ENCODE peak calls at places on chromosomes 5 and 9, in eight cellular contexts. One of them, this sample, is unnamed.

GRCh38 chr9:87874320-87874655 is 8.4 kb upstream of the SPATA31E1 start:
- DNase-seq in naive B cell: no peak
- DNase-seq in Panc1: no peak
- DNase-seq in activated CD8-positive, alpha-beta memory T cell treated with anti-CD3 and anti-CD28 coated beads for 48 hours: no peak
- DNase-seq in upper lobe of right lung: no peak
- DNase-seq in NCI-H2029 treated with DMSO at 0.1 percent for 48 hours: no peak
- DNase-seq in GM04503: no peak
- DNase-seq in NT2/D1: no peak
- DNase-seq in this sample: peak

GRCh38 chr5:116231288-116231687 is 146.5 kb downstream of the COMMD10 start:
- DNase-seq in NT2/D1: no peak
- DNase-seq in naive B cell: no peak
- DNase-seq in activated CD8-positive, alpha-beta memory T cell treated with anti-CD3 and anti-CD28 coated beads for 48 hours: no peak
- DNase-seq in Panc1: no peak
- DNase-seq in upper lobe of right lung: no peak
- DNase-seq in GM04503: no peak
- DNase-seq in NCI-H2029 treated with DMSO at 0.1 percent for 48 hours: no peak
- DNase-seq in this sample: no peak

GRCh38 chr9:16469184-16469583 is 401.3 kb downstream of the BNC2 start:
- DNase-seq in upper lobe of right lung: no peak
- DNase-seq in Panc1: no peak
- DNase-seq in activated CD8-positive, alpha-beta memory T cell treated with anti-CD3 and anti-CD28 coated beads for 48 hours: no peak
- DNase-seq in naive B cell: no peak
- DNase-seq in NCI-H2029 treated with DMSO at 0.1 percent for 48 hours: no peak
- DNase-seq in GM04503: no peak
- DNase-seq in NT2/D1: no peak
- DNase-seq in this sample: no peak

GRCh38 chr5:151222769-151223446 is 984 bp downstream of the CCDC69 start:
- DNase-seq in upper lobe of right lung: peak
- DNase-seq in NCI-H2029 treated with DMSO at 0.1 percent for 48 hours: no peak
- DNase-seq in Panc1: no peak
- DNase-seq in activated CD8-positive, alpha-beta memory T cell treated with anti-CD3 and anti-CD28 coated beads for 48 hours: no peak
- DNase-seq in naive B cell: no peak
- DNase-seq in NT2/D1: no peak
- DNase-seq in GM04503: no peak
- DNase-seq in this sample: peak

GRCh38 chr9:13296972-13297371 is 17.5 kb upstream of the MPDZ start:
- DNase-seq in naive B cell: no peak
- DNase-seq in upper lobe of right lung: no peak
- DNase-seq in activated CD8-positive, alpha-beta memory T cell treated with anti-CD3 and anti-CD28 coated beads for 48 hours: no peak
- DNase-seq in NCI-H2029 treated with DMSO at 0.1 percent for 48 hours: no peak
- DNase-seq in Panc1: no peak
- DNase-seq in NT2/D1: no peak
- DNase-seq in GM04503: no peak
- DNase-seq in this sample: no peak

GRCh38 chr9:82367016-82367415 is 378.4 kb downstream of the SPATA31D1 start:
- DNase-seq in NT2/D1: no peak
- DNase-seq in Panc1: no peak
- DNase-seq in NCI-H2029 treated with DMSO at 0.1 percent for 48 hours: no peak
- DNase-seq in activated CD8-positive, alpha-beta memory T cell treated with anti-CD3 and anti-CD28 coated beads for 48 hours: no peak
- DNase-seq in naive B cell: no peak
- DNase-seq in GM04503: no peak
- DNase-seq in upper lobe of right lung: no peak
- DNase-seq in this sample: no peak

GRCh38 chr5:79954620-79955019 is 36.4 kb downstream of the MTX3 start:
- DNase-seq in upper lobe of right lung: no peak
- DNase-seq in activated CD8-positive, alpha-beta memory T cell treated with anti-CD3 and anti-CD28 coated beads for 48 hours: no peak
- DNase-seq in naive B cell: no peak
- DNase-seq in NT2/D1: no peak
- DNase-seq in Panc1: no peak
- DNase-seq in GM04503: no peak
- DNase-seq in NCI-H2029 treated with DMSO at 0.1 percent for 48 hours: no peak
- DNase-seq in this sample: no peak

GRCh38 chr5:9667906-9668305 is 37.8 kb upstream of the TAS2R1 start:
- DNase-seq in upper lobe of right lung: no peak
- DNase-seq in NT2/D1: no peak
- DNase-seq in activated CD8-positive, alpha-beta memory T cell treated with anti-CD3 and anti-CD28 coated beads for 48 hours: no peak
- DNase-seq in GM04503: no peak
- DNase-seq in Panc1: no peak
- DNase-seq in NCI-H2029 treated with DMSO at 0.1 percent for 48 hours: no peak
- DNase-seq in naive B cell: no peak
- DNase-seq in this sample: no peak

GRCh38 chr5:59587489-59588337 is 305.8 kb downstream of the PDE4D start:
- DNase-seq in Panc1: no peak
- DNase-seq in NCI-H2029 treated with DMSO at 0.1 percent for 48 hours: peak
- DNase-seq in activated CD8-positive, alpha-beta memory T cell treated with anti-CD3 and anti-CD28 coated beads for 48 hours: no peak
- DNase-seq in naive B cell: no peak
- DNase-seq in upper lobe of right lung: peak
- DNase-seq in GM04503: no peak
- DNase-seq in NT2/D1: peak
- DNase-seq in this sample: peak

GRCh38 chr5:173611706-173612105 is 4.7 kb downstream of the BOD1 start:
- DNase-seq in activated CD8-positive, alpha-beta memory T cell treated with anti-CD3 and anti-CD28 coated beads for 48 hours: no peak
- DNase-seq in GM04503: no peak
- DNase-seq in NCI-H2029 treated with DMSO at 0.1 percent for 48 hours: no peak
- DNase-seq in naive B cell: no peak
- DNase-seq in NT2/D1: no peak
- DNase-seq in Panc1: no peak
- DNase-seq in upper lobe of right lung: no peak
- DNase-seq in this sample: no peak

GRCh38 chr5:145887976-145888574 is 15.3 kb upstream of the GRXCR2 start:
- DNase-seq in NT2/D1: peak
- DNase-seq in Panc1: peak
- DNase-seq in NCI-H2029 treated with DMSO at 0.1 percent for 48 hours: no peak
- DNase-seq in GM04503: no peak
- DNase-seq in activated CD8-positive, alpha-beta memory T cell treated with anti-CD3 and anti-CD28 coated beads for 48 hours: no peak
- DNase-seq in naive B cell: no peak
- DNase-seq in upper lobe of right lung: no peak
- DNase-seq in this sample: peak

GRCh38 chr5:114346171-114346570 is 15.7 kb upstream of the KCNN2 start:
- DNase-seq in upper lobe of right lung: no peak
- DNase-seq in NT2/D1: no peak
- DNase-seq in GM04503: no peak
- DNase-seq in naive B cell: no peak
- DNase-seq in activated CD8-positive, alpha-beta memory T cell treated with anti-CD3 and anti-CD28 coated beads for 48 hours: no peak
- DNase-seq in Panc1: no peak
- DNase-seq in NCI-H2029 treated with DMSO at 0.1 percent for 48 hours: no peak
- DNase-seq in this sample: no peak

GRCh38 chr9:6460189-6460768 is 47.3 kb downstream of the UHRF2 start:
- DNase-seq in NCI-H2029 treated with DMSO at 0.1 percent for 48 hours: no peak
- DNase-seq in NT2/D1: no peak
- DNase-seq in naive B cell: no peak
- DNase-seq in activated CD8-positive, alpha-beta memory T cell treated with anti-CD3 and anti-CD28 coated beads for 48 hours: no peak
- DNase-seq in GM04503: no peak
- DNase-seq in Panc1: no peak
- DNase-seq in upper lobe of right lung: no peak
- DNase-seq in this sample: no peak

GRCh38 chr9:91978739-91979414 is 28.8 kb upstream of the ROR2 start:
- DNase-seq in GM04503: peak
- DNase-seq in NT2/D1: no peak
- DNase-seq in upper lobe of right lung: no peak
- DNase-seq in activated CD8-positive, alpha-beta memory T cell treated with anti-CD3 and anti-CD28 coated beads for 48 hours: no peak
- DNase-seq in naive B cell: no peak
- DNase-seq in NCI-H2029 treated with DMSO at 0.1 percent for 48 hours: no peak
- DNase-seq in Panc1: no peak
- DNase-seq in this sample: peak

GRCh38 chr5:142955628-142956027 is 185.5 kb downstream of the ARHGAP26 start:
- DNase-seq in activated CD8-positive, alpha-beta memory T cell treated with anti-CD3 and anti-CD28 coated beads for 48 hours: no peak
- DNase-seq in upper lobe of right lung: no peak
- DNase-seq in NCI-H2029 treated with DMSO at 0.1 percent for 48 hours: no peak
- DNase-seq in GM04503: no peak
- DNase-seq in naive B cell: no peak
- DNase-seq in Panc1: no peak
- DNase-seq in NT2/D1: no peak
- DNase-seq in this sample: no peak

GRCh38 chr5:173665326-173665725 is 48.9 kb upstream of the BOD1 start:
- DNase-seq in upper lobe of right lung: no peak
- DNase-seq in naive B cell: no peak
- DNase-seq in activated CD8-positive, alpha-beta memory T cell treated with anti-CD3 and anti-CD28 coated beads for 48 hours: no peak
- DNase-seq in NCI-H2029 treated with DMSO at 0.1 percent for 48 hours: no peak
- DNase-seq in NT2/D1: no peak
- DNase-seq in Panc1: no peak
- DNase-seq in GM04503: no peak
- DNase-seq in this sample: no peak

GRCh38 chr5:178788381-178789085 is 58.1 kb upstream of the ZNF354A start:
- DNase-seq in NT2/D1: no peak
- DNase-seq in GM04503: no peak
- DNase-seq in Panc1: no peak
- DNase-seq in naive B cell: no peak
- DNase-seq in upper lobe of right lung: peak
- DNase-seq in NCI-H2029 treated with DMSO at 0.1 percent for 48 hours: no peak
- DNase-seq in activated CD8-positive, alpha-beta memory T cell treated with anti-CD3 and anti-CD28 coated beads for 48 hours: no peak
- DNase-seq in this sample: no peak

GRCh38 chr5:34854459-34855174 is 15.7 kb downstream of the TTC23L start:
- DNase-seq in upper lobe of right lung: no peak
- DNase-seq in Panc1: no peak
- DNase-seq in NT2/D1: no peak
- DNase-seq in NCI-H2029 treated with DMSO at 0.1 percent for 48 hours: peak
- DNase-seq in activated CD8-positive, alpha-beta memory T cell treated with anti-CD3 and anti-CD28 coated beads for 48 hours: no peak
- DNase-seq in naive B cell: no peak
- DNase-seq in GM04503: no peak
- DNase-seq in this sample: no peak

GRCh38 chr9:8806150-8806549 is 1006.6 kb upstream of the DMAC1 start:
- DNase-seq in upper lobe of right lung: no peak
- DNase-seq in NCI-H2029 treated with DMSO at 0.1 percent for 48 hours: no peak
- DNase-seq in NT2/D1: no peak
- DNase-seq in Panc1: no peak
- DNase-seq in GM04503: no peak
- DNase-seq in naive B cell: no peak
- DNase-seq in activated CD8-positive, alpha-beta memory T cell treated with anti-CD3 and anti-CD28 coated beads for 48 hours: no peak
- DNase-seq in this sample: no peak

GRCh38 chr9:83582026-83582425 is 40.9 kb upstream of the IDNK start:
- DNase-seq in NT2/D1: no peak
- DNase-seq in GM04503: no peak
- DNase-seq in naive B cell: no peak
- DNase-seq in upper lobe of right lung: no peak
- DNase-seq in NCI-H2029 treated with DMSO at 0.1 percent for 48 hours: no peak
- DNase-seq in activated CD8-positive, alpha-beta memory T cell treated with anti-CD3 and anti-CD28 coated beads for 48 hours: no peak
- DNase-seq in Panc1: no peak
- DNase-seq in this sample: no peak

GRCh38 chr9:121324755-121325154 is 45.3 kb downstream of the STOM start:
- DNase-seq in Panc1: no peak
- DNase-seq in NT2/D1: no peak
- DNase-seq in NCI-H2029 treated with DMSO at 0.1 percent for 48 hours: no peak
- DNase-seq in upper lobe of right lung: no peak
- DNase-seq in naive B cell: no peak
- DNase-seq in activated CD8-positive, alpha-beta memory T cell treated with anti-CD3 and anti-CD28 coated beads for 48 hours: no peak
- DNase-seq in GM04503: no peak
- DNase-seq in this sample: no peak

GRCh38 chr9:112048924-112049785 is 125.9 kb downstream of the SUSD1 start:
- DNase-seq in Panc1: no peak
- DNase-seq in activated CD8-positive, alpha-beta memory T cell treated with anti-CD3 and anti-CD28 coated beads for 48 hours: no peak
- DNase-seq in NCI-H2029 treated with DMSO at 0.1 percent for 48 hours: peak
- DNase-seq in GM04503: peak
- DNase-seq in upper lobe of right lung: no peak
- DNase-seq in NT2/D1: no peak
- DNase-seq in naive B cell: no peak
- DNase-seq in this sample: no peak

This sample was measured in H1.